ENCODE peak calls at places on chromosomes 2 and 18, in eight cellular contexts. H is astrocyte of the cerebellum, F is psoas muscle, J is upper lobe of right lung, T is astrocyte of the spinal cord, C is heart right ventricle, P is uterus, M is fibroblast of the aortic adventitia. A is an unnamed sample.

GRCh38 chr2:53452957-53453748 is 314.5 kb upstream of the CHAC2 start:
- DNase-seq in H (no peak), F (no peak), J (no peak), T (no peak), C (peak), P (no peak), M (no peak), A (no peak)

GRCh38 chr2:43778233-43778632 is 4.4 kb downstream of the DYNC2LI1 start:
- DNase-seq in H (no peak), F (no peak), J (no peak), T (no peak), C (no peak), P (no peak), M (no peak), A (no peak)

GRCh38 chr18:63040788-63041410 is 278.7 kb downstream of the BCL2 start:
- DNase-seq in H (no peak), F (no peak), J (no peak), T (no peak), C (no peak), P (no peak), M (no peak), A (no peak)

GRCh38 chr2:104447831-104448434 is 406.0 kb upstream of the POU3F3 start:
- DNase-seq in H (peak), F (no peak), J (no peak), T (no peak), C (no peak), P (no peak), M (no peak), A (no peak)

GRCh38 chr2:234500394-234501006 is 3.6 kb upstream of the ARL4C start:
- DNase-seq in H (no peak), F (peak), J (peak), T (peak), C (peak), P (no peak), M (peak), A (peak)

GRCh38 chr2:134228493-134228903 is 25.4 kb upstream of the MGAT5 start:
- DNase-seq in H (no peak), F (no peak), J (no peak), T (no peak), C (no peak), P (no peak), M (no peak), A (no peak)

GRCh38 chr2:97911210-97911921 is 84.4 kb downstream of the TMEM131 start:
- DNase-seq in H (no peak), F (no peak), J (no peak), T (peak), C (no peak), P (no peak), M (no peak), A (peak)

GRCh38 chr18:56890632-56891031 is 239.5 kb downstream of the WDR7 start:
- DNase-seq in H (peak), F (no peak), J (no peak), T (peak), C (no peak), P (no peak), M (peak), A (peak)

GRCh38 chr2:182018218-182018617 is 32.6 kb downstream of the PPP1R1C start:
- DNase-seq in H (peak), F (no peak), J (no peak), T (peak), C (no peak), P (no peak), M (peak), A (peak)

GRCh38 chr2:99925960-99926359 is 216.4 kb downstream of the AFF3 start:
- DNase-seq in H (no peak), F (no peak), J (no peak), T (no peak), C (no peak), P (no peak), M (no peak), A (no peak)

GRCh38 chr2:180040146-180040925 is 33.2 kb upstream of the CWC22 start:
- DNase-seq in H (peak), F (no peak), J (no peak), T (peak), C (no peak), P (no peak), M (peak), A (peak)

GRCh38 chr2:44836916-44837315 is 104.6 kb upstream of the SIX3 start:
- DNase-seq in H (no peak), F (no peak), J (no peak), T (no peak), C (no peak), P (no peak), M (no peak), A (no peak)

GRCh38 chr2:30230479-30230854 is 867 bp upstream of the LBH start:
- DNase-seq in H (no peak), F (no peak), J (no peak), T (peak), C (peak), P (peak), M (no peak), A (peak)

GRCh38 chr2:160266078-160266551 is 66.0 kb upstream of the ITGB6 start:
- DNase-seq in H (no peak), F (no peak), J (no peak), T (no peak), C (no peak), P (no peak), M (no peak), A (no peak)

GRCh38 chr2:208025814-208026184 is 472 bp upstream of the PLEKHM3 start:
- DNase-seq in H (no peak), F (no peak), J (peak), T (no peak), C (no peak), P (no peak), M (no peak), A (no peak)

GRCh38 chr18:76620326-76620813 is 125.3 kb upstream of the ZNF516 start:
- DNase-seq in H (no peak), F (peak), J (peak), T (peak), C (peak), P (peak), M (peak), A (peak)

GRCh38 chr2:128321421-128321775 is 2.7 kb upstream of the HS6ST1 start:
- DNase-seq in H (no peak), F (no peak), J (no peak), T (no peak), C (peak), P (no peak), M (no peak), A (no peak)

GRCh38 chr2:64393611-64394010 is 60.4 kb upstream of the LGALSL start:
- DNase-seq in H (no peak), F (no peak), J (no peak), T (no peak), C (no peak), P (no peak), M (no peak), A (no peak)

GRCh38 chr18:58005885-58006523 is 38.0 kb upstream of the NEDD4L start:
- DNase-seq in H (peak), F (no peak), J (no peak), T (peak), C (no peak), P (no peak), M (peak), A (peak)

GRCh38 chr2:200079356-200079755 is 124.0 kb downstream of the MAIP1 start:
- DNase-seq in H (no peak), F (no peak), J (no peak), T (no peak), C (no peak), P (no peak), M (no peak), A (no peak)

GRCh38 chr2:234245945-234246344 is 195.4 kb downstream of the SPP2 start:
- DNase-seq in H (peak), F (no peak), J (no peak), T (peak), C (no peak), P (no peak), M (peak), A (peak)

GRCh38 chr18:8562065-8562464 is 47.2 kb upstream of the RAB12 start:
- DNase-seq in H (no peak), F (no peak), J (no peak), T (no peak), C (no peak), P (no peak), M (no peak), A (no peak)

GRCh38 chr2:223472771-223473170 is 129.4 kb downstream of the SCG2 start:
- DNase-seq in H (no peak), F (no peak), J (no peak), T (no peak), C (no peak), P (no peak), M (no peak), A (no peak)

DNA sequence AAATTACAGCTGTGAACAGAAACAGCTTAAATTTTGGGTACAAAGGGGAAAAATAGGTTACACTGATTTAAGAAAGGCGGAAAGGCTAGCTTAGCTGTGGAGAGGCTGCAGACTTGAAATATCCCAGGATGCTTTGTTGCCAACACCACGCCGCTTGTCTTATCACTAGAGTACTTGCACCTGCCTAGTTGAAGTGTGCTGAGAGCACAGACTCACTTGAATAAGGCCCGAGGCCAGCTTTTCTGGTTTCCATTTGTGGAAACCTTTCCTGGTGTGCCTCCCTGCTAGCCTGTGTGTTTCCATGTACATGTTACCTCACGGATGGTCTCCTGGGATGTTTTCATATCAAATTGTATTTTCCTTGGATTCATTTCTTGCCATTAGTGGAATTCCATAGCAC is 3.2 kb downstream of the CABLES1 start:
- DNase-seq in H (no peak), F (no peak), J (peak), T (no peak), C (peak), P (peak), M (no peak), A (no peak)
- H3K4me3 ChIP-seq in H (peak), F (no peak), J (peak), T (no peak), C (no peak), P (no peak), M (no peak), A (no peak)

GRCh38 chr2:36352711-36353110 is 2.9 kb upstream of the CRIM1 start:
- DNase-seq in H (peak), F (no peak), J (no peak), T (peak), C (no peak), P (no peak), M (peak), A (peak)
- TF ChIP-seq CTCF in H (peak), F (peak), J (no peak), T (no peak), C (no peak), P (no peak), M (peak), A (peak)

GRCh38 chr2:85578243-85579180 is 1.1 kb downstream of the VAMP8 start:
- DNase-seq in H (no peak), F (peak), J (peak), T (no peak), C (peak), P (no peak), M (no peak), A (no peak)
- H3K4me3 ChIP-seq in H (no peak), F (peak), J (peak), T (no peak), C (peak), P (no peak), M (no peak), A (no peak)

GRCh38 chr2:12363569-12363968 is 353.2 kb upstream of the TRIB2 start:
- DNase-seq in H (no peak), F (no peak), J (no peak), T (no peak), C (no peak), P (no peak), M (no peak), A (peak)
- TF ChIP-seq CTCF in H (no peak), F (no peak), J (no peak), T (no peak), C (no peak), P (no peak), M (no peak), A (no peak)

GRCh38 chr2:236501026-236501425 is 68.6 kb upstream of the ACKR3 start:
- DNase-seq in H (no peak), F (no peak), J (no peak), T (no peak), C (no peak), P (no peak), M (no peak), A (no peak)

GRCh38 chr2:236503583-236503982 is 66.0 kb upstream of the ACKR3 start:
- DNase-seq in H (no peak), F (no peak), J (no peak), T (no peak), C (no peak), P (no peak), M (no peak), A (no peak)

GRCh38 chr2:236505071-236505470 is 64.6 kb upstream of the ACKR3 start:
- DNase-seq in H (no peak), F (no peak), J (no peak), T (no peak), C (no peak), P (no peak), M (peak), A (peak)

GRCh38 chr2:236501531-236501930 is 68.1 kb upstream of the ACKR3 start:
- DNase-seq in H (no peak), F (no peak), J (no peak), T (no peak), C (no peak), P (no peak), M (no peak), A (no peak)

DNA sequence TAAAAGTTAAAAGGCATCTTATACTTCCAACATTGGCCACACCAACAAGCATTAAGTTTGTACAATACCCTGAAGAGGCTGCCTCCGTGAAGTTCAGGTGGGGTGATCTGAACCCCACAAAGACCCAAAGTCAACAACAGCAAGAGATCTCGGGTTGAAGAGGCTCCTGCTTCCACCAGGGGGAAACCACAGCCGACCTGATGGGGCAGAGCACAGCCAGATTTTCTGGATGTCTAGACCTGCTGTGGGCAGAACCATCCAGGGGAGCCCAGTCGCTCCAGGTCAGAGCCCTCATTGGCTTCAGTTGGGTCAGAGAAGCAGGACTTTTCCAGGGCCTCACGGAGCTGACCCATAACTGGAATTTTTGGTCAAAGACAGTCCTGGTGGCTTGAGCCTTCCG is 66.5 kb upstream of the ACKR3 start:
- DNase-seq in H (no peak), F (no peak), J (no peak), T (no peak), C (no peak), P (no peak), M (no peak), A (no peak)
- H3K4me3 ChIP-seq in H (no peak), F (no peak), J (no peak), T (no peak), C (no peak), P (no peak), M (no peak), A (no peak)

GRCh38 chr2:176830362-176830761 is 382.2 kb upstream of the HNRNPA3 start:
- DNase-seq in H (no peak), F (no peak), J (no peak), T (no peak), C (no peak), P (no peak), M (no peak), A (no peak)
- TF ChIP-seq CTCF in H (no peak), F (no peak), J (no peak), T (no peak), C (no peak), P (no peak), M (no peak), A (no peak)

GRCh38 chr18:28149810-28150420 is 27.0 kb downstream of the CDH2 start:
- DNase-seq in H (no peak), F (no peak), J (no peak), T (no peak), C (peak), P (no peak), M (no peak), A (no peak)
- H3K4me3 ChIP-seq in H (no peak), F (no peak), J (no peak), T (no peak), C (no peak), P (no peak), M (no peak), A (no peak)

GRCh38 chr2:3689998-3690748 is 13.2 kb upstream of the DCDC2C start:
- DNase-seq in H (no peak), F (no peak), J (no peak), T (no peak), C (no peak), P (no peak), M (no peak), A (peak)

GRCh38 chr2:3696542-3696941 is 6.8 kb upstream of the DCDC2C start:
- DNase-seq in H (no peak), F (no peak), J (no peak), T (no peak), C (no peak), P (no peak), M (no peak), A (no peak)

DNA sequence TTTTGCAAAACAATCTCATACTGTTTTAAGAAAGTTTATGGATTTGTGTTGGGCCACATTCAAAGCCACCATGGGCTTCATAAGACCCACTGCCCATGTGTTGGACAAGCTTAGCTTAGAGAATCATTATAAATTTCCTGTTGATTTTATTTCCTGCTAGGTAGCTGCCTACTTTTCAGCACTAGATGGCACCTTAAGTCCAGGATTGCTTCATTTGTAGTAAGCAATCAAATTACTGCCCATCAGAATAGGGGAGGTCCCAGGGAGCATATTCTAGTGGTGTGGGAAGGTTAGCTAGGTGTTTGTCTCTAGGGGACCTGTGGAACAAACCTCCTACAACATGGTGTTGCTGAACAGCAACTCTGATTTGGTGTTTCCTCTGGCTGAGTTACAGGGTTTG is 11.0 kb upstream of the DCDC2C start:
- DNase-seq in H (no peak), F (no peak), J (no peak), T (peak), C (no peak), P (no peak), M (no peak), A (peak)
- TF ChIP-seq CTCF in H (peak), F (no peak), J (peak), T (peak), C (no peak), P (no peak), M (no peak), A (peak)

GRCh38 chr18:48843596-48843995 is 107.2 kb downstream of the SMAD7 start:
- DNase-seq in H (no peak), F (no peak), J (peak), T (no peak), C (no peak), P (no peak), M (no peak), A (no peak)
- H3K4me3 ChIP-seq in H (no peak), F (no peak), J (no peak), T (no peak), C (no peak), P (no peak), M (no peak), A (no peak)

A was measured in fibroblast of pulmonary artery.